ENCODE peak calls at places on chromosomes 16 and 17, in ten cellular contexts. Q, I, C, E, S, Z, M, A, X and U are unnamed samples. For H3K27me3, the result is how much of the 10 kb centered on the place peaks cover.

GRCh38 chr16:56860226-56861020 is 4.6 kb upstream of the SLC12A3 start:
- DNase-seq in Q (no peak), I (peak), C (no peak), E (peak), S (no peak), Z (peak), M (no peak), A (no peak), X (peak), U (no peak)

GRCh38 chr16:48136547-48137360 is 19.0 kb downstream of the ABCC12 start:
- DNase-seq in Q (no peak), I (no peak), C (no peak), E (no peak), S (no peak), Z (no peak), M (no peak), A (no peak), X (no peak), U (no peak)

GRCh38 chr16:74268372-74268782 is 28.2 kb upstream of the PSMD7 start:
- DNase-seq in Q (no peak), I (no peak), C (no peak), E (no peak), S (no peak), Z (no peak), M (no peak), A (no peak), X (no peak), U (no peak)

GRCh38 chr17:28166478-28166877 is 124.0 kb downstream of the NLK start:
- DNase-seq in Q (no peak), I (no peak), C (no peak), E (no peak), S (no peak), Z (no peak), M (no peak), A (no peak), X (no peak), U (no peak)

GRCh38 chr17:50939795-50940684 is 73.9 kb upstream of the TOB1 start:
- DNase-seq in Q (no peak), I (no peak), C (no peak), E (no peak), S (no peak), Z (no peak), M (no peak), A (no peak), X (no peak), U (peak)

GRCh38 chr17:56681561-56682266 is 88.2 kb downstream of the NOG start:
- DNase-seq in Q (peak), I (no peak), C (no peak), E (no peak), S (no peak), Z (no peak), M (no peak), A (no peak), X (no peak), U (no peak)

GRCh38 chr17:17885029-17885351 is 48.2 kb upstream of the SREBF1 start:
- DNase-seq in Q (no peak), I (no peak), C (peak), E (no peak), S (no peak), Z (no peak), M (no peak), A (no peak), X (no peak), U (no peak)

GRCh38 chr17:8123695-8124349 is at the start of gene HES7:
- DNase-seq in Q (no peak), I (no peak), C (peak), E (no peak), S (no peak), Z (no peak), M (peak), A (no peak), X (no peak), U (no peak)

GRCh38 chr17:63398680-63399079 is 47.4 kb downstream of the CYB561 start:
- DNase-seq in Q (no peak), I (no peak), C (no peak), E (no peak), S (no peak), Z (no peak), M (no peak), A (no peak), X (no peak), U (no peak)

GRCh38 chr16:16018705-16019104 is 69.3 kb downstream of the ABCC1 start:
- DNase-seq in Q (peak), I (no peak), C (no peak), E (no peak), S (no peak), Z (no peak), M (no peak), A (no peak), X (no peak), U (no peak)

GRCh38 chr16:6689643-6690042 is 643.0 kb upstream of the RBFOX1 start:
- DNase-seq in Q (no peak), I (no peak), C (peak), E (no peak), S (no peak), Z (no peak), M (no peak), A (no peak), X (no peak), U (no peak)

GRCh38 chr17:18105595-18105994 is 3.0 kb upstream of the MYO15A start:
- DNase-seq in Q (no peak), I (no peak), C (no peak), E (no peak), S (no peak), Z (no peak), M (no peak), A (no peak), X (no peak), U (no peak)

GRCh38 chr17:43814714-43815113 is 18.2 kb downstream of the MPP3 start:
- DNase-seq in Q (peak), I (no peak), C (no peak), E (no peak), S (no peak), Z (no peak), M (no peak), A (no peak), X (no peak), U (no peak)

GRCh38 chr16:30581462-30581861 is 4.0 kb downstream of the ZNF785 start:
- DNase-seq in Q (no peak), I (no peak), C (no peak), E (no peak), S (no peak), Z (no peak), M (no peak), A (no peak), X (no peak), U (no peak)

GRCh38 chr17:76738468-76738850 is 540 bp downstream of the MFSD11 start:
- DNase-seq in Q (no peak), I (no peak), C (no peak), E (no peak), S (no peak), Z (no peak), M (no peak), A (no peak), X (no peak), U (no peak)

GRCh38 chr16:81277681-81278080 is 37.1 kb upstream of the GAN start:
- DNase-seq in Q (peak), I (no peak), C (no peak), E (no peak), S (no peak), Z (no peak), M (no peak), A (no peak), X (peak), U (no peak)

GRCh38 chr17:65902831-65903549 is 288.9 kb downstream of the CEP112 start:
- DNase-seq in Q (no peak), I (no peak), C (peak), E (no peak), S (no peak), Z (no peak), M (no peak), A (peak), X (no peak), U (no peak)

GRCh38 chr16:67115649-67116048 is 5.9 kb downstream of the PHAF1 start:
- DNase-seq in Q (peak), I (no peak), C (no peak), E (no peak), S (no peak), Z (no peak), M (no peak), A (no peak), X (no peak), U (no peak)

GRCh38 chr17:55348749-55349354 is 72.8 kb downstream of the MMD start:
- DNase-seq in Q (peak), I (no peak), C (peak), E (peak), S (peak), Z (peak), M (peak), A (peak), X (peak), U (peak)

GRCh38 chr16:3509470-3509928 is 8.7 kb downstream of the CLUAP1 start:
- DNase-seq in Q (peak), I (peak), C (no peak), E (peak), S (no peak), Z (peak), M (no peak), A (no peak), X (peak), U (no peak)

GRCh38 chr16:57156351-57156703 is 29.5 kb downstream of the PSME3IP1 start:
- DNase-seq in Q (no peak), I (no peak), C (no peak), E (no peak), S (no peak), Z (no peak), M (no peak), A (no peak), X (no peak), U (no peak)

GRCh38 chr16:5073279-5073629 is 1.6 kb downstream of the ALG1 start:
- DNase-seq in Q (peak), I (no peak), C (no peak), E (no peak), S (no peak), Z (no peak), M (no peak), A (no peak), X (no peak), U (no peak)

GRCh38 chr16:16790597-16790996 is 411.7 kb downstream of the NPIPA7 start:
- DNase-seq in Q (no peak), I (no peak), C (no peak), E (no peak), S (no peak), Z (no peak), M (no peak), A (no peak), X (no peak), U (no peak)

GRCh38 chr17:50931003-50931878 is 65.1 kb upstream of the TOB1 start:
- DNase-seq in Q (peak), I (peak), C (peak), E (no peak), S (peak), Z (peak), M (peak), A (peak), X (peak), U (peak)

GRCh38 chr16:59044616-59045015 is 310.5 kb upstream of the GOT2 start:
- DNase-seq in Q (no peak), I (no peak), C (no peak), E (no peak), S (no peak), Z (no peak), M (no peak), A (no peak), X (no peak), U (no peak)

GRCh38 chr16:81511371-81511770 is 66.8 kb downstream of the CMIP start:
- DNase-seq in Q (peak), I (no peak), C (no peak), E (no peak), S (no peak), Z (no peak), M (no peak), A (no peak), X (no peak), U (no peak)

GRCh38 chr17:79093270-79093669 is 18.6 kb downstream of the ENGASE start:
- DNase-seq in Q (no peak), I (no peak), C (no peak), E (no peak), S (no peak), Z (no peak), M (no peak), A (no peak), X (no peak), U (no peak)

GRCh38 chr17:76909971-76910760 is 42.0 kb downstream of the MGAT5B start:
- DNase-seq in Q (peak), I (no peak), C (peak), E (peak), S (peak), Z (peak), M (peak), A (no peak), X (peak), U (peak)

GRCh38 chr17:7079581-7080444 is at the start of gene CLEC10A:
- DNase-seq in Q (no peak), I (no peak), C (no peak), E (no peak), S (no peak), Z (no peak), M (peak), A (no peak), X (no peak), U (no peak)

GRCh38 chr17:6831662-6832263 is at the start of gene TEKT1:
- DNase-seq in Q (peak), I (peak), C (peak), E (peak), S (peak), Z (peak), M (peak), A (peak), X (peak), U (peak)

GRCh38 chr17:29143894-29144293 is 36.3 kb downstream of the MYO18A start:
- DNase-seq in Q (no peak), I (no peak), C (peak), E (no peak), S (no peak), Z (no peak), M (no peak), A (peak), X (no peak), U (no peak)

GRCh38 chr17:31674305-31674704 is 184.7 kb downstream of the COPRS start:
- DNase-seq in Q (peak), I (no peak), C (no peak), E (no peak), S (no peak), Z (no peak), M (no peak), A (no peak), X (no peak), U (no peak)

GRCh38 chr17:7929158-7930029 is at the start of gene KCNAB3:
- DNase-seq in Q (peak), I (no peak), C (peak), E (peak), S (peak), Z (no peak), M (no peak), A (no peak), X (peak), U (no peak)

GRCh38 chr17:8153550-8153956 is 1.3 kb upstream of the PER1 start:
- DNase-seq in Q (peak), I (no peak), C (peak), E (no peak), S (peak), Z (no peak), M (no peak), A (peak), X (peak), U (peak)

GRCh38 chr16:53692146-53692545 is 11.5 kb downstream of the RPGRIP1L start:
- DNase-seq in Q (no peak), I (no peak), C (peak), E (no peak), S (no peak), Z (no peak), M (no peak), A (no peak), X (no peak), U (no peak)

GRCh38 chr17:79915850-79916430 is 76.7 kb upstream of the CBX4 start:
- DNase-seq in Q (peak), I (no peak), C (peak), E (no peak), S (peak), Z (no peak), M (peak), A (peak), X (peak), U (peak)

GRCh38 chr16:264440-264951 is 11.2 kb downstream of the RGS11 start:
- DNase-seq in Q (no peak), I (no peak), C (no peak), E (no peak), S (no peak), Z (no peak), M (no peak), A (no peak), X (no peak), U (no peak)

GRCh38 chr16:79653337-79654000 is 52.9 kb upstream of the MAF start:
- DNase-seq in Q (peak), I (no peak), C (no peak), E (no peak), S (peak), Z (no peak), M (no peak), A (peak), X (no peak), U (no peak)

GRCh38 chr17:49050611-49051010 is 53.4 kb downstream of the IGF2BP1 start:
- DNase-seq in Q (no peak), I (no peak), C (no peak), E (no peak), S (no peak), Z (no peak), M (no peak), A (no peak), X (no peak), U (no peak)
- H3K27me3 ChIP-seq in Q (under half), I (under half), C (under half), E (under half), S (under half), Z (under half), M (under half), A (under half), X (under half), U (under half)

GRCh38 chr17:14737984-14738651 is 437.2 kb downstream of the HS3ST3B1 start:
- DNase-seq in Q (peak), I (no peak), C (peak), E (no peak), S (peak), Z (no peak), M (no peak), A (peak), X (peak), U (peak)
- H3K27me3 ChIP-seq in Q (under half), I (under half), C (under half), E (under half), S (under half), Z (under half), M (under half), A (under half), X (under half), U (under half)

GRCh38 chr17:82232876-82233785 is 4.3 kb downstream of the SLC16A3 start:
- DNase-seq in Q (no peak), I (peak), C (no peak), E (no peak), S (peak), Z (no peak), M (no peak), A (peak), X (peak), U (no peak)

GRCh38 chr17:82232322-82232785 is 3.5 kb downstream of the SLC16A3 start:
- DNase-seq in Q (no peak), I (peak), C (no peak), E (no peak), S (peak), Z (no peak), M (no peak), A (no peak), X (no peak), U (no peak)

GRCh38 chr17:82231312-82231561 is 2.4 kb downstream of the SLC16A3 start:
- DNase-seq in Q (no peak), I (no peak), C (no peak), E (no peak), S (no peak), Z (no peak), M (no peak), A (no peak), X (no peak), U (no peak)

GRCh38 chr17:82230627-82231311 is 1.9 kb downstream of the SLC16A3 start:
- DNase-seq in Q (peak), I (peak), C (peak), E (no peak), S (peak), Z (no peak), M (peak), A (peak), X (peak), U (peak)

GRCh38 chr17:82231562-82232321 is 2.9 kb downstream of the SLC16A3 start:
- DNase-seq in Q (no peak), I (peak), C (peak), E (no peak), S (peak), Z (no peak), M (peak), A (peak), X (peak), U (peak)
- H3K27me3 ChIP-seq in Q (under half), I (under half), C (half or more), E (under half), S (under half), Z (under half), M (under half), A (under half), X (under half), U (under half)

GRCh38 chr17:49901460-49902331 is 53.8 kb upstream of the TAC4 start:
- DNase-seq in Q (peak), I (no peak), C (peak), E (no peak), S (no peak), Z (no peak), M (peak), A (no peak), X (no peak), U (peak)

GRCh38 chr17:49907279-49907678 is 59.4 kb upstream of the TAC4 start:
- DNase-seq in Q (no peak), I (no peak), C (no peak), E (no peak), S (no peak), Z (no peak), M (no peak), A (no peak), X (no peak), U (no peak)

GRCh38 chr17:49906511-49907136 is 58.8 kb upstream of the TAC4 start:
- DNase-seq in Q (no peak), I (no peak), C (no peak), E (no peak), S (no peak), Z (no peak), M (no peak), A (no peak), X (no peak), U (no peak)

GRCh38 chr17:49903523-49903922 is 55.7 kb upstream of the TAC4 start:
- DNase-seq in Q (no peak), I (no peak), C (no peak), E (no peak), S (no peak), Z (no peak), M (no peak), A (no peak), X (no peak), U (no peak)

GRCh38 chr17:49904904-49905303 is 57.0 kb upstream of the TAC4 start:
- DNase-seq in Q (no peak), I (no peak), C (no peak), E (no peak), S (no peak), Z (no peak), M (no peak), A (no peak), X (no peak), U (no peak)
- H3K27me3 ChIP-seq in Q (under half), I (under half), C (half or more), E (half or more), S (half or more), Z (half or more), M (half or more), A (under half), X (half or more), U (half or more)

GRCh38 chr17:48599373-48599772 is 5.4 kb downstream of the HOXB6 start:
- DNase-seq in Q (no peak), I (no peak), C (no peak), E (no peak), S (no peak), Z (no peak), M (no peak), A (no peak), X (no peak), U (no peak)
- H3K27me3 ChIP-seq in Q (half or more), I (under half), C (half or more), E (half or more), S (half or more), Z (half or more), M (under half), A (under half), X (under half), U (half or more)

DNA sequence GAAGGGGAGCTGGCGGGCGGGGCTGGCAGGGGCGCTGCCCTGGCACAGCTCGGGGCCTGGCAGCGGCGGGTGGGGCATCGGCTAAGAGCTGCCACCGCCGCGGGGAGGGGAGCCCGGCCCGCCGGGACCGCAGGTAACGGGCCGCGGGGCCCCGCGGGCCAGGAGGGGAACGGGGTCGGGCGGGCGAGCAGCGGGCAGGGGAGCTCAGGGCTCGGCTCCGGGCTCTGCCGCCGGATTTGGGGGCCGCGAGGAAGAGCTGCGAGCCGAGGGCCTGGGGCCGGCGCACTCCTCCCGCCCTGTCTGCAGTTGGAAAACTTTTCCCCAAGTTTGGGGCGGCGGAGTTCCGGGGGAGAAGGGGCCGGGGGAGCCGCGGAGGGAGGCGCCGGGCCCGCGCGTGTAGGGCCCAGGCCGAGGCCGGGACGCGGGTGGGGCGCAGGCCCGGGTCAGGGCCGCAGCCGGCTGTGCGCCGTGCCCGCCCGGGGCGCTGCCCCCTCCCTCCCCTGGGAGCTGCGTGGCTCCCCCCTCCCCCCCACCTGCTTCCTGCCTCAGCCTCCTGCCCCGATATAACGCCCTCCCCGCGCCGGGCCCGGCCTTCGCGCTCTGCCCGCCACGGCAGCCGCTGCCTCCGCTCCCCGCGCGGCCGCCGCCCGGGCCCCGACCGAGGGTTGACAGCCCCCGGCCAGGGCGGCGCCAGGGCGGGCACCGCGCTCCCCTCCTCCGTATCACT is 754 bp downstream of the HIC1 start:
- DNase-seq in Q (no peak), I (peak), C (no peak), E (no peak), S (peak), Z (peak), M (no peak), A (peak), X (peak), U (no peak)
- H3K27me3 ChIP-seq in Q (under half), I (under half), C (half or more), E (under half), S (under half), Z (under half), M (under half), A (under half), X (half or more), U (under half)